ENCODE peak calls at places on chromosome 7, in ten cellular contexts. One of them, this sample, is unnamed.

GRCh38 chr7:121126801-121127534 is 138.5 kb downstream of the CPED1 start:
- DNase-seq in stromal cell of bone marrow: no peak
- DNase-seq in left lobe of liver: no peak
- DNase-seq in KG1: no peak
- DNase-seq in endothelial cell: no peak
- DNase-seq in breast epithelium: no peak
- DNase-seq in GM20000: no peak
- DNase-seq in NCI-H1092: no peak
- DNase-seq in non-pigmented ciliary epithelial cell: no peak
- DNase-seq in iPS-NIHi11: no peak
- DNase-seq in this sample: peak; percentile 8

GRCh38 chr7:96407427-96407826 is 85.5 kb upstream of the SLC25A13 start:
- DNase-seq in breast epithelium: no peak
- DNase-seq in GM20000: no peak
- DNase-seq in endothelial cell: no peak
- DNase-seq in non-pigmented ciliary epithelial cell: peak; percentile 74
- DNase-seq in NCI-H1092: no peak
- DNase-seq in iPS-NIHi11: no peak
- DNase-seq in left lobe of liver: no peak
- DNase-seq in stromal cell of bone marrow: peak; percentile 28
- DNase-seq in KG1: no peak
- DNase-seq in this sample: peak; percentile 50

GRCh38 chr7:25321424-25321823 is 93.1 kb upstream of the NPVF start:
- DNase-seq in endothelial cell: no peak
- DNase-seq in breast epithelium: no peak
- DNase-seq in left lobe of liver: no peak
- DNase-seq in GM20000: no peak
- DNase-seq in NCI-H1092: no peak
- DNase-seq in KG1: no peak
- DNase-seq in non-pigmented ciliary epithelial cell: no peak
- DNase-seq in iPS-NIHi11: no peak
- DNase-seq in stromal cell of bone marrow: no peak
- DNase-seq in this sample: no peak

GRCh38 chr7:43669286-43670081 is 59.8 kb downstream of the COA1 start:
- DNase-seq in endothelial cell: no peak
- DNase-seq in KG1: no peak
- DNase-seq in non-pigmented ciliary epithelial cell: no peak
- DNase-seq in left lobe of liver: no peak
- DNase-seq in stromal cell of bone marrow: no peak
- DNase-seq in GM20000: no peak
- DNase-seq in breast epithelium: no peak
- DNase-seq in NCI-H1092: no peak
- DNase-seq in iPS-NIHi11: no peak
- DNase-seq in this sample: no peak

GRCh38 chr7:124945680-124946079 is 16.1 kb upstream of the POT1 start:
- DNase-seq in NCI-H1092: no peak
- DNase-seq in breast epithelium: no peak
- DNase-seq in iPS-NIHi11: no peak
- DNase-seq in stromal cell of bone marrow: no peak
- DNase-seq in endothelial cell: no peak
- DNase-seq in KG1: no peak
- DNase-seq in GM20000: no peak
- DNase-seq in non-pigmented ciliary epithelial cell: no peak
- DNase-seq in left lobe of liver: no peak
- DNase-seq in this sample: no peak

GRCh38 chr7:54664235-54665228 is 94.5 kb downstream of the SEC61G start:
- DNase-seq in iPS-NIHi11: peak; percentile 90
- DNase-seq in KG1: no peak
- DNase-seq in GM20000: peak; percentile 65
- DNase-seq in non-pigmented ciliary epithelial cell: no peak
- DNase-seq in breast epithelium: no peak
- DNase-seq in endothelial cell: peak; percentile 83
- DNase-seq in NCI-H1092: peak; percentile 74
- DNase-seq in stromal cell of bone marrow: no peak
- DNase-seq in left lobe of liver: peak; percentile 55
- DNase-seq in this sample: peak; percentile 14

GRCh38 chr7:5143106-5143505 is 46.9 kb upstream of the WIPI2 start:
- DNase-seq in breast epithelium: no peak
- DNase-seq in left lobe of liver: no peak
- DNase-seq in KG1: no peak
- DNase-seq in non-pigmented ciliary epithelial cell: no peak
- DNase-seq in NCI-H1092: no peak
- DNase-seq in GM20000: no peak
- DNase-seq in stromal cell of bone marrow: no peak
- DNase-seq in iPS-NIHi11: no peak
- DNase-seq in endothelial cell: no peak
- DNase-seq in this sample: no peak

GRCh38 chr7:43164757-43165156 is 52.3 kb downstream of the HECW1 start:
- DNase-seq in NCI-H1092: no peak
- DNase-seq in breast epithelium: no peak
- DNase-seq in endothelial cell: no peak
- DNase-seq in GM20000: peak; percentile 63
- DNase-seq in left lobe of liver: no peak
- DNase-seq in non-pigmented ciliary epithelial cell: peak; percentile 95
- DNase-seq in stromal cell of bone marrow: peak; percentile 94
- DNase-seq in KG1: no peak
- DNase-seq in iPS-NIHi11: no peak
- DNase-seq in this sample: peak; percentile 98

GRCh38 chr7:98110249-98111022 is 3.8 kb downstream of the LMTK2 start:
- DNase-seq in endothelial cell: peak; percentile 27
- DNase-seq in non-pigmented ciliary epithelial cell: no peak
- DNase-seq in stromal cell of bone marrow: no peak
- DNase-seq in NCI-H1092: no peak
- DNase-seq in iPS-NIHi11: no peak
- DNase-seq in left lobe of liver: peak; percentile 68
- DNase-seq in breast epithelium: no peak
- DNase-seq in GM20000: no peak
- DNase-seq in KG1: no peak
- DNase-seq in this sample: no peak

GRCh38 chr7:87345962-87346371 is 503 bp downstream of the CROT start:
- DNase-seq in GM20000: no peak
- DNase-seq in breast epithelium: no peak
- DNase-seq in NCI-H1092: no peak
- DNase-seq in left lobe of liver: no peak
- DNase-seq in KG1: no peak
- DNase-seq in endothelial cell: no peak
- DNase-seq in non-pigmented ciliary epithelial cell: no peak
- DNase-seq in iPS-NIHi11: no peak
- DNase-seq in stromal cell of bone marrow: no peak
- DNase-seq in this sample: no peak

GRCh38 chr7:150631084-150631824 is 931 bp downstream of the GIMAP6 start:
- DNase-seq in endothelial cell: peak; percentile 12
- DNase-seq in breast epithelium: no peak
- DNase-seq in left lobe of liver: no peak
- DNase-seq in NCI-H1092: no peak
- DNase-seq in iPS-NIHi11: no peak
- DNase-seq in stromal cell of bone marrow: no peak
- DNase-seq in GM20000: no peak
- DNase-seq in non-pigmented ciliary epithelial cell: no peak
- DNase-seq in KG1: no peak
- DNase-seq in this sample: no peak

GRCh38 chr7:33195264-33195663 is 65.9 kb downstream of the BBS9 start:
- DNase-seq in stromal cell of bone marrow: peak; percentile 95
- DNase-seq in KG1: no peak
- DNase-seq in endothelial cell: no peak
- DNase-seq in breast epithelium: no peak
- DNase-seq in NCI-H1092: no peak
- DNase-seq in left lobe of liver: no peak
- DNase-seq in iPS-NIHi11: no peak
- DNase-seq in non-pigmented ciliary epithelial cell: peak; percentile 65
- DNase-seq in GM20000: no peak
- DNase-seq in this sample: peak; percentile 84

GRCh38 chr7:42135728-42136127 is 101.3 kb downstream of the GLI3 start:
- DNase-seq in iPS-NIHi11: no peak
- DNase-seq in KG1: no peak
- DNase-seq in endothelial cell: no peak
- DNase-seq in breast epithelium: no peak
- DNase-seq in NCI-H1092: no peak
- DNase-seq in stromal cell of bone marrow: no peak
- DNase-seq in left lobe of liver: no peak
- DNase-seq in non-pigmented ciliary epithelial cell: no peak
- DNase-seq in GM20000: no peak
- DNase-seq in this sample: no peak